ENCODE peak calls at places on chromosomes 7 and 10, in eight cellular contexts. D, Q, J, V, E, T, H and P are unnamed samples.

GRCh38 chr10:132450825-132451505 is 54.0 kb downstream of the PWWP2B start:
- DNase-seq in D (no peak), Q (no peak), J (no peak), V (no peak), E (no peak), T (no peak), H (no peak), P (no peak)

GRCh38 chr7:31687024-31687423 is at the start of gene PPP1R17:
- DNase-seq in D (no peak), Q (no peak), J (no peak), V (peak; percentile 57), E (no peak), T (peak; percentile 79), H (peak; percentile 12), P (no peak)

GRCh38 chr7:26101471-26102151 is 50.4 kb upstream of the NFE2L3 start:
- DNase-seq in D (no peak), Q (peak; percentile 18), J (no peak), V (no peak), E (no peak), T (peak; percentile 63), H (no peak), P (no peak)

GRCh38 chr10:132558516-132559413 is 21.2 kb downstream of the INPP5A start:
- DNase-seq in D (no peak), Q (no peak), J (no peak), V (no peak), E (no peak), T (no peak), H (no peak), P (no peak)

GRCh38 chr10:71600856-71601255 is 118.7 kb downstream of the C10orf105 start:
- DNase-seq in D (no peak), Q (no peak), J (no peak), V (no peak), E (no peak), T (no peak), H (no peak), P (no peak)

GRCh38 chr10:62643612-62644587 is 160.6 kb upstream of the ADO start:
- DNase-seq in D (no peak), Q (no peak), J (no peak), V (no peak), E (no peak), T (no peak), H (no peak), P (no peak)

GRCh38 chr10:132354356-132355094 is 22.5 kb downstream of the LRRC27 start:
- DNase-seq in D (no peak), Q (no peak), J (no peak), V (no peak), E (no peak), T (no peak), H (peak; percentile 64), P (no peak)

GRCh38 chr7:140033036-140033435 is 29.7 kb downstream of the PARP12 start:
- DNase-seq in D (no peak), Q (no peak), J (no peak), V (no peak), E (no peak), T (no peak), H (no peak), P (no peak)

GRCh38 chr10:44415121-44415520 is 30.2 kb upstream of the CXCL12 start:
- DNase-seq in D (no peak), Q (no peak), J (no peak), V (no peak), E (no peak), T (no peak), H (no peak), P (no peak)

GRCh38 chr10:75755528-75755927 is 324.1 kb downstream of the LRMDA start:
- DNase-seq in D (no peak), Q (peak; percentile 69), J (no peak), V (no peak), E (no peak), T (no peak), H (no peak), P (peak; percentile 10)

GRCh38 chr10:110620108-110620719 is 23.9 kb upstream of the RBM20 start:
- DNase-seq in D (no peak), Q (no peak), J (no peak), V (no peak), E (no peak), T (no peak), H (no peak), P (no peak)

GRCh38 chr10:84783386-84783785 is 455.0 kb downstream of the CCSER2 start:
- DNase-seq in D (peak; percentile 40), Q (peak; percentile 17), J (peak; percentile 12), V (peak; percentile 64), E (peak; percentile 17), T (peak; percentile 65), H (peak; percentile 28), P (no peak)

GRCh38 chr10:1882728-1883127 is 145.4 kb upstream of the ADARB2 start:
- DNase-seq in D (no peak), Q (no peak), J (no peak), V (no peak), E (no peak), T (no peak), H (no peak), P (no peak)

GRCh38 chr7:9778367-9778766 is 1195.3 kb upstream of the PHF14 start:
- DNase-seq in D (no peak), Q (no peak), J (no peak), V (no peak), E (no peak), T (no peak), H (no peak), P (no peak)

GRCh38 chr7:138208010-138208634 is 131.9 kb downstream of the AKR1D1 start:
- DNase-seq in D (no peak), Q (no peak), J (no peak), V (no peak), E (no peak), T (peak; percentile 75), H (no peak), P (no peak)

GRCh38 chr10:86018735-86019058 is 347.9 kb downstream of the GRID1 start:
- DNase-seq in D (no peak), Q (no peak), J (no peak), V (no peak), E (no peak), T (no peak), H (no peak), P (peak; percentile 57)

GRCh38 chr10:43274011-43274410 is 7.1 kb upstream of the RASGEF1A start:
- DNase-seq in D (no peak), Q (no peak), J (no peak), V (no peak), E (no peak), T (peak; percentile 24), H (no peak), P (no peak)

GRCh38 chr7:78134256-78134655 is 335.7 kb downstream of the PHTF2 start:
- DNase-seq in D (peak; percentile 33), Q (peak; percentile 3), J (peak; percentile 19), V (peak; percentile 75), E (peak; percentile 28), T (peak; percentile 64), H (peak; percentile 41), P (no peak)

GRCh38 chr10:74881253-74881884 is 55.0 kb downstream of the KAT6B start:
- DNase-seq in D (no peak), Q (peak; percentile 42), J (no peak), V (no peak), E (no peak), T (no peak), H (no peak), P (no peak)

GRCh38 chr7:43244232-43244631 is 131.8 kb downstream of the HECW1 start:
- DNase-seq in D (no peak), Q (no peak), J (no peak), V (no peak), E (no peak), T (no peak), H (no peak), P (no peak)

GRCh38 chr7:159006610-159007130 is 138.0 kb downstream of the VIPR2 start:
- DNase-seq in D (no peak), Q (no peak), J (no peak), V (no peak), E (no peak), T (no peak), H (peak; percentile 79), P (no peak)
- H3K4me3 ChIP-seq in D (no peak overlapping the region), Q (no peak overlapping the region), J (no peak overlapping the region), V (no peak overlapping the region), E (no peak overlapping the region), T (no peak overlapping the region), H (peak overlapping the region; percentile 24), P (no peak overlapping the region)

DNA sequence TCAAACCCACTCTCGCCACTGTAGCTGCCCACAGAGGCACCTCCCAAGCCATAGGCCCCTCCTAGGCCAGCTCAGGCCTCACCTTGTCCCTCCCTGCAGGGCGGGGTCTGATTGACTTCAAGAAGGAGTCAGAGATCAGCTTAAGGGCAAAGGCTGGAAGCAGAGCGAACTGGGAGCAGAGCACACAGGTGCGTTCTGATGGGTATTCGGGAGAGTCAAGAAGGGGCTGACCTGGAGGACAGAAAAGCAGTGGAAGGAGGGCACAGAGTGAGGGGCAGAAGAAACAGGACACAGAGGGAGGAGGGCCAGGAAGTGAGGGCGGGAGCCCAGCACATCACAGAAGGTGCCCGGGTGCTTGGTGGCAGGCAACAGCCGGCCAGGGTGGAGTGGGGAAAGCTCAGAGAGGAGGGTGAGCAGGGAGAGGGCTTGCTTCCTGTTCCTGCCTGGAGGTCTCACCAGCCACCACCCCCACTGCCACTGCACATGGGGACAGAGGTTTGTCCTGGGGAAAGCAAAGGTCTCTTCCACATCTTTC is at the start of gene AOC1:
- DNase-seq in D (no peak), Q (no peak), J (no peak), V (no peak), E (no peak), T (peak; percentile 20), H (no peak), P (peak; percentile 38)
- H3K27ac ChIP-seq in D (no peak within 1 kb of the TSS), Q (no peak within 1 kb of the TSS), J (no peak within 1 kb of the TSS), V (no peak within 1 kb of the TSS), E (no peak within 1 kb of the TSS), T (no peak within 1 kb of the TSS), H (no peak within 1 kb of the TSS), P (peak within 1 kb of the TSS; percentile 65)

GRCh38 chr7:112864380-112864779 is 74.2 kb upstream of the TMEM168 start:
- DNase-seq in D (no peak), Q (no peak), J (no peak), V (no peak), E (no peak), T (no peak), H (no peak), P (no peak)

GRCh38 chr7:112873831-112874553 is 83.8 kb upstream of the TMEM168 start:
- DNase-seq in D (no peak), Q (no peak), J (no peak), V (no peak), E (no peak), T (no peak), H (no peak), P (no peak)

GRCh38 chr7:112866424-112866823 is 76.2 kb upstream of the TMEM168 start:
- DNase-seq in D (no peak), Q (no peak), J (no peak), V (no peak), E (no peak), T (no peak), H (no peak), P (no peak)

GRCh38 chr7:112868609-112869008 is 78.4 kb upstream of the TMEM168 start:
- DNase-seq in D (no peak), Q (no peak), J (no peak), V (no peak), E (no peak), T (no peak), H (no peak), P (no peak)

GRCh38 chr7:112869111-112869774 is 79.0 kb upstream of the TMEM168 start:
- DNase-seq in D (peak; percentile 55), Q (peak; percentile 52), J (peak; percentile 41), V (peak; percentile 55), E (peak; percentile 39), T (peak; percentile 83), H (peak; percentile 83), P (peak; percentile 27)
- TF ChIP-seq REST in D (no peak), Q (no peak), J (no peak), V (no peak), E (no peak), T (no peak), H (no peak), P (no peak)

GRCh38 chr10:124588736-124589451 is 127.3 kb downstream of the LHPP start:
- DNase-seq in D (no peak), Q (peak; percentile 15), J (no peak), V (no peak), E (no peak), T (no peak), H (peak; percentile 87), P (no peak)
- H3K4me3 ChIP-seq in D (no peak overlapping the region), Q (peak overlapping the region; percentile 53), J (no peak overlapping the region), V (no peak overlapping the region), E (no peak overlapping the region), T (no peak overlapping the region), H (no peak overlapping the region), P (no peak overlapping the region)